ENCODE peak calls at places on chromosomes 5 and 9, in four cellular contexts. One of them, this sample, is unnamed.

GRCh38 chr5:67065237-67065636 is 131.4 kb downstream of the CD180 start:
- DNase-seq in astrocyte of the hippocampus: no peak
- DNase-seq in AG10803: no peak
- DNase-seq in endothelial cell: no peak
- DNase-seq in this sample: no peak

GRCh38 chr5:168965638-168966037 is 335.3 kb downstream of the SLIT3 start:
- DNase-seq in AG10803: no peak
- DNase-seq in endothelial cell: no peak
- DNase-seq in astrocyte of the hippocampus: no peak
- DNase-seq in this sample: no peak

GRCh38 chr9:106970219-106970975 is 107.4 kb downstream of the ZNF462 start:
- DNase-seq in astrocyte of the hippocampus: peak
- DNase-seq in AG10803: no peak
- DNase-seq in endothelial cell: no peak
- DNase-seq in this sample: no peak

GRCh38 chr5:25850581-25850980 is 1187.8 kb downstream of the CDH9 start:
- DNase-seq in AG10803: no peak
- DNase-seq in endothelial cell: no peak
- DNase-seq in astrocyte of the hippocampus: peak
- DNase-seq in this sample: no peak

GRCh38 chr5:118558871-118559270 is 429.5 kb downstream of the DTWD2 start:
- DNase-seq in endothelial cell: no peak
- DNase-seq in astrocyte of the hippocampus: no peak
- DNase-seq in AG10803: peak
- DNase-seq in this sample: no peak

GRCh38 chr5:173629628-173630027 is 13.2 kb upstream of the BOD1 start:
- DNase-seq in endothelial cell: peak
- DNase-seq in astrocyte of the hippocampus: no peak
- DNase-seq in AG10803: no peak
- DNase-seq in this sample: peak

GRCh38 chr5:58184910-58185309 is 275.0 kb downstream of the PLK2 start:
- DNase-seq in astrocyte of the hippocampus: peak
- DNase-seq in AG10803: peak
- DNase-seq in endothelial cell: no peak
- DNase-seq in this sample: no peak

GRCh38 chr9:89555426-89556375 is 49.1 kb upstream of the GADD45G start:
- DNase-seq in AG10803: no peak
- DNase-seq in astrocyte of the hippocampus: no peak
- DNase-seq in endothelial cell: no peak
- DNase-seq in this sample: no peak

GRCh38 chr5:170179626-170180025 is 53.2 kb upstream of the C5orf58 start:
- DNase-seq in astrocyte of the hippocampus: no peak
- DNase-seq in AG10803: no peak
- DNase-seq in endothelial cell: no peak
- DNase-seq in this sample: no peak

GRCh38 chr5:110161162-110161561 is 471.4 kb downstream of the MAN2A1 start:
- DNase-seq in AG10803: no peak
- DNase-seq in endothelial cell: no peak
- DNase-seq in astrocyte of the hippocampus: peak
- DNase-seq in this sample: no peak

GRCh38 chr5:171029401-171029800 is 167.6 kb downstream of the RANBP17 start:
- DNase-seq in endothelial cell: no peak
- DNase-seq in astrocyte of the hippocampus: no peak
- DNase-seq in AG10803: no peak
- DNase-seq in this sample: no peak

GRCh38 chr9:107755267-107755666 is 265.7 kb upstream of the KLF4 start:
- DNase-seq in AG10803: peak
- DNase-seq in astrocyte of the hippocampus: peak
- DNase-seq in endothelial cell: no peak
- DNase-seq in this sample: no peak

GRCh38 chr5:80852331-80853245 is 107.6 kb upstream of the RASGRF2 start:
- DNase-seq in astrocyte of the hippocampus: peak
- DNase-seq in endothelial cell: no peak
- DNase-seq in AG10803: peak
- DNase-seq in this sample: no peak

GRCh38 chr9:125763373-125763772 is 16.2 kb downstream of the PBX3 start:
- DNase-seq in astrocyte of the hippocampus: peak
- DNase-seq in endothelial cell: no peak
- DNase-seq in AG10803: no peak
- DNase-seq in this sample: peak

GRCh38 chr5:151041577-151042268 is 21.3 kb downstream of the GPX3 start:
- DNase-seq in astrocyte of the hippocampus: no peak
- DNase-seq in AG10803: no peak
- DNase-seq in endothelial cell: no peak
- DNase-seq in this sample: no peak

GRCh38 chr5:106875591-106876297 is 795.0 kb downstream of the EFNA5 start:
- DNase-seq in AG10803: peak
- DNase-seq in endothelial cell: peak
- DNase-seq in astrocyte of the hippocampus: peak
- DNase-seq in this sample: no peak

GRCh38 chr5:104016650-104017049 is 454.1 kb upstream of the NUDT12 start:
- DNase-seq in astrocyte of the hippocampus: no peak
- DNase-seq in endothelial cell: no peak
- DNase-seq in AG10803: peak
- DNase-seq in this sample: no peak

GRCh38 chr5:63916786-63917185 is 45.5 kb downstream of the HTR1A start:
- DNase-seq in astrocyte of the hippocampus: peak
- DNase-seq in endothelial cell: no peak
- DNase-seq in AG10803: peak
- DNase-seq in this sample: no peak

GRCh38 chr5:172096184-172096941 is 89.9 kb upstream of the FBXW11 start:
- DNase-seq in astrocyte of the hippocampus: peak
- DNase-seq in endothelial cell: no peak
- DNase-seq in AG10803: no peak
- DNase-seq in this sample: peak

This sample was measured in D341Med.